ENCODE peak calls at places on chromosomes 13 and 19, in nine cellular contexts. M is activated naive CD8-positive, alpha-beta T cell treated with anti-CD3 and anti-CD28 coated beads for 36 hours; R is activated T-cell treated with anti-CD3 and anti-CD28 coated beads, Interleukin-2, amount 50 U/mL, for 72 hours; X is kidney glomerular epithelial cell; F is uterus; U is AG09309; A is smooth muscle cell of the brain vasculature; V is ACHN; G is left colon. N is an unnamed sample.

GRCh38 chr13:28489975-28490550 is 4.9 kb downstream of the FLT1 start:
- DNase-seq in M (no peak), R (no peak), X (no peak), F (no peak), U (no peak), A (no peak), V (no peak), G (no peak), N (no peak)

GRCh38 chr13:58994778-58995177 is 1169.0 kb downstream of the DIAPH3 start:
- DNase-seq in M (no peak), R (no peak), X (no peak), F (no peak), U (no peak), A (no peak), V (no peak), G (no peak), N (no peak)

GRCh38 chr19:16509141-16510061 is 13.2 kb downstream of the C19orf44 start:
- DNase-seq in M (no peak), R (no peak), X (no peak), F (no peak), U (no peak), A (no peak), V (no peak), G (no peak), N (no peak)

GRCh38 chr19:18839465-18840287 is 7.9 kb downstream of the UPF1 start:
- DNase-seq in M (no peak), R (no peak), X (no peak), F (no peak), U (no peak), A (no peak), V (no peak), G (no peak), N (no peak)

GRCh38 chr19:17680235-17680722 is 7.9 kb downstream of the UNC13A start:
- DNase-seq in M (peak; percentile 56), R (peak; percentile 57), X (no peak), F (peak; percentile 58), U (peak; percentile 28), A (no peak), V (peak; percentile 16), G (peak; percentile 36), N (peak; percentile 22)

GRCh38 chr19:18697680-18698079 is 14.2 kb downstream of the CRTC1 start:
- DNase-seq in M (no peak), R (no peak), X (no peak), F (no peak), U (no peak), A (no peak), V (no peak), G (peak; percentile 52), N (peak; percentile 40)

GRCh38 chr19:4206818-4207484 is 22.4 kb upstream of the EBI3 start:
- DNase-seq in M (no peak), R (no peak), X (no peak), F (no peak), U (no peak), A (no peak), V (peak; percentile 59), G (no peak), N (no peak)

GRCh38 chr13:106565127-106565775 is 2.7 kb downstream of the ARGLU1 start:
- DNase-seq in M (no peak), R (no peak), X (no peak), F (no peak), U (no peak), A (no peak), V (no peak), G (no peak), N (no peak)

GRCh38 chr19:12867120-12868099 is 13.8 kb downstream of the DNASE2 start:
- DNase-seq in M (peak; percentile 79), R (peak; percentile 76), X (peak; percentile 13), F (no peak), U (no peak), A (no peak), V (peak; percentile 23), G (peak; percentile 81), N (peak; percentile 68)

GRCh38 chr19:22606212-22606553 is 27.9 kb upstream of the ZNF492 start:
- DNase-seq in M (no peak), R (no peak), X (no peak), F (no peak), U (no peak), A (no peak), V (no peak), G (no peak), N (no peak)

GRCh38 chr13:89163081-89163480 is 1491.9 kb downstream of the SLITRK5 start:
- DNase-seq in M (no peak), R (no peak), X (no peak), F (no peak), U (no peak), A (no peak), V (no peak), G (no peak), N (no peak)

GRCh38 chr13:41917641-41918040 is 43.3 kb downstream of the VWA8 start:
- DNase-seq in M (peak; percentile 10), R (peak; percentile 35), X (no peak), F (no peak), U (peak; percentile 57), A (no peak), V (no peak), G (no peak), N (no peak)

GRCh38 chr19:12453495-12453894 is 12.7 kb upstream of the ZNF443 start:
- DNase-seq in M (no peak), R (no peak), X (no peak), F (no peak), U (no peak), A (no peak), V (no peak), G (peak; percentile 52), N (no peak)

GRCh38 chr13:36098080-36098479 is 33.1 kb downstream of the DCLK1 start:
- DNase-seq in M (no peak), R (no peak), X (peak; percentile 30), F (no peak), U (no peak), A (no peak), V (peak; percentile 53), G (no peak), N (no peak)

GRCh38 chr19:43311706-43312105 is 41.8 kb upstream of the CD177 start:
- DNase-seq in M (no peak), R (no peak), X (no peak), F (no peak), U (no peak), A (no peak), V (no peak), G (no peak), N (no peak)

GRCh38 chr13:103328899-103329298 is 262.7 kb upstream of the SLC10A2 start:
- DNase-seq in M (no peak), R (no peak), X (no peak), F (no peak), U (no peak), A (no peak), V (no peak), G (no peak), N (no peak)

GRCh38 chr19:43826787-43827754 is at the start of gene ZNF283:
- DNase-seq in M (peak; percentile 84), R (peak; percentile 87), X (peak; percentile 90), F (peak; percentile 89), U (peak; percentile 60), A (peak; percentile 66), V (peak; percentile 60), G (peak; percentile 93), N (peak; percentile 89)

GRCh38 chr13:113815151-113816058 is 48.5 kb downstream of the GAS6 start:
- DNase-seq in M (peak; percentile 27), R (peak; percentile 43), X (no peak), F (no peak), U (no peak), A (no peak), V (no peak), G (no peak), N (peak; percentile 49)

GRCh38 chr19:56147307-56147706 is 6.2 kb downstream of the ZNF444 start:
- DNase-seq in M (no peak), R (no peak), X (no peak), F (no peak), U (no peak), A (no peak), V (no peak), G (no peak), N (no peak)

GRCh38 chr13:98406475-98406874 is 170.4 kb downstream of the STK24 start:
- DNase-seq in M (no peak), R (no peak), X (no peak), F (no peak), U (no peak), A (no peak), V (no peak), G (no peak), N (no peak)

GRCh38 chr19:47158879-47159509 is 28.4 kb downstream of the SAE1 start:
- DNase-seq in M (peak; percentile 52), R (peak; percentile 55), X (peak; percentile 90), F (no peak), U (no peak), A (no peak), V (no peak), G (no peak), N (no peak)

GRCh38 chr13:112713517-112714253 is 23.8 kb downstream of the ATP11A start:
- DNase-seq in M (no peak), R (no peak), X (no peak), F (peak; percentile 70), U (no peak), A (no peak), V (no peak), G (no peak), N (no peak)

GRCh38 chr13:111256946-111257345 is 63.5 kb upstream of the TEX29 start:
- DNase-seq in M (no peak), R (no peak), X (no peak), F (no peak), U (no peak), A (no peak), V (no peak), G (no peak), N (no peak)

GRCh38 chr19:46975918-46976782 is 43.5 kb upstream of the NPAS1 start:
- DNase-seq in M (no peak), R (no peak), X (peak; percentile 92), F (peak; percentile 90), U (peak; percentile 99), A (no peak), V (peak; percentile 94), G (peak; percentile 66), N (peak; percentile 84)

GRCh38 chr13:95547531-95548167 is 4.9 kb upstream of the CLDN10 start:
- DNase-seq in M (no peak), R (no peak), X (no peak), F (no peak), U (no peak), A (no peak), V (no peak), G (no peak), N (no peak)